ENCODE peak calls at places on chromosome 2, in nine cellular contexts. B is suprapubic skin; H is prostate gland; K is GM23248; Z is RWPE1; A is upper lobe of right lung; X is lower lobe of right lung; W is CD4-positive, alpha-beta T cell; C is cardiac muscle cell. V is an unnamed sample.

GRCh38 chr2:26530141-26530540 is 52.2 kb upstream of the OTOF start:
- DNase-seq in Z (no peak), B (peak; percentile 52), H (no peak), X (no peak), K (no peak), W (no peak), A (peak; percentile 35), C (no peak), V (no peak)

GRCh38 chr2:53515435-53516332 is 251.9 kb upstream of the CHAC2 start:
- DNase-seq in C (peak; percentile 5), B (no peak), X (no peak), Z (no peak), H (no peak), K (peak; percentile 5), W (no peak), A (no peak), V (no peak)

GRCh38 chr2:172012688-172013358 is 13.1 kb downstream of the METAP1D start:
- DNase-seq in X (no peak), B (no peak), A (no peak), C (no peak), H (no peak), W (no peak), K (no peak), Z (no peak), V (no peak)

GRCh38 chr2:220353897-220354296 is 726.5 kb downstream of the SLC4A3 start:
- DNase-seq in W (no peak), A (no peak), H (no peak), K (peak; percentile 53), C (peak; percentile 6), B (no peak), Z (peak; percentile 38), X (no peak), V (no peak)

GRCh38 chr2:60353863-60354262 is 199.6 kb downstream of the BCL11A start:
- DNase-seq in A (no peak), K (no peak), B (no peak), H (no peak), W (no peak), C (no peak), Z (no peak), X (no peak), V (no peak)

GRCh38 chr2:99851811-99852210 is 290.6 kb downstream of the AFF3 start:
- DNase-seq in B (no peak), W (no peak), Z (no peak), K (no peak), H (no peak), X (no peak), A (no peak), C (no peak), V (no peak)

GRCh38 chr2:28567076-28567471 is 71.2 kb downstream of the PLB1 start:
- DNase-seq in Z (no peak), C (no peak), X (no peak), B (no peak), W (peak; percentile 14), K (no peak), A (peak; percentile 66), H (no peak), V (no peak)

GRCh38 chr2:95059656-95060370 is 34.3 kb downstream of the MAL start:
- DNase-seq in H (no peak), W (no peak), Z (no peak), K (no peak), C (no peak), B (peak; percentile 53), A (peak; percentile 40), X (no peak), V (peak; percentile 17)

GRCh38 chr2:46335404-46335965 is 38.3 kb downstream of the EPAS1 start:
- DNase-seq in C (peak; percentile 77), B (peak; percentile 82), X (peak; percentile 61), H (no peak), Z (no peak), W (no peak), A (peak; percentile 71), K (peak; percentile 89), V (no peak)

GRCh38 chr2:84838434-84839145 is 42.3 kb downstream of the TRABD2A start:
- DNase-seq in A (no peak), B (no peak), C (no peak), X (no peak), Z (no peak), W (no peak), K (peak; percentile 66), H (no peak), V (no peak)
- H3K27ac ChIP-seq in A (no peak overlapping the region), B (no peak overlapping the region), C (no peak overlapping the region), X (no peak overlapping the region), Z (no peak overlapping the region), W (peak overlapping the region; percentile 23), K (peak overlapping the region; percentile 44), H (no peak overlapping the region), V (no peak overlapping the region)

DNA sequence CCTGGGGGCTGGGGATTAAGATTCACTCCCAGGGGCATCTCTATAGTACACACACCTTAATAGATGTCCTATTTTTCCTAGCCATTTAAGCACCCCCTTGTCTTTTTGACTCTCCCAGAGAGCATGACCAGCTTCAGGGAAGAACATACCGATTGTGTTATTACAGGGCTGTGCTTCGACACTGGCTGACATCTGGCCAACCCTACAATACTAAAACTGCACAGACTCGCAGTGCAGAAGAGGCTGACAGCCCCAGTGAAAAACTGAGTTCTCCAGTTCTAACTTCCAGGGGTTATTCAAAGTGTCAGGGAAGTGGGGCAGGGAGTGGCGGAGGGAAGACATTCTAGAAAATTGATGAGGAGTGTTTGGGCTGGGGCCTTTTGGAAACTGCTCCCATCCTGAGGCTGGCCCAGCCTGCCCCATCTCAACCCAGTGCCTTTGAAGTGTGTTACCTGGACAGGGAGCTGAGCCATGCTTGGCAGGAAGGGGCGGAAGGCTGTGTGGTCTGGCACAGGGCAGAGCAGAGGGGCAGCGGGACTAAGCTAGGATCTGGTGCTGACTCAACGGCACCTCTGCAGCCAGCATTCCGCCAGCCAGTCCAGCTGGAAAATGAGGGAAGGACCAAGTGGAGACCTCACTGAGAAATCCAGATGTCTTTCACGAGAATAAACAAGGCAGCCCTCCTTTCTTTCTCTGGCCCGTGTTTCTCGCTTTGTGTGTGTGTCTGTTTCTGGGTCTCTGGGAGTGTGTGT is 15.4 kb upstream of the IGFBP5 start:
- DNase-seq in W (no peak), Z (no peak), K (peak; percentile 73), X (no peak), C (no peak), B (no peak), A (no peak), H (no peak), V (no peak)
- H3K27ac ChIP-seq in W (no peak overlapping the region), Z (peak overlapping the region; percentile 14), K (no peak overlapping the region), X (peak overlapping the region; percentile 49), C (no peak overlapping the region), B (peak overlapping the region; percentile 73), A (no peak overlapping the region), H (peak overlapping the region; percentile 15), V (no peak overlapping the region)

DNA sequence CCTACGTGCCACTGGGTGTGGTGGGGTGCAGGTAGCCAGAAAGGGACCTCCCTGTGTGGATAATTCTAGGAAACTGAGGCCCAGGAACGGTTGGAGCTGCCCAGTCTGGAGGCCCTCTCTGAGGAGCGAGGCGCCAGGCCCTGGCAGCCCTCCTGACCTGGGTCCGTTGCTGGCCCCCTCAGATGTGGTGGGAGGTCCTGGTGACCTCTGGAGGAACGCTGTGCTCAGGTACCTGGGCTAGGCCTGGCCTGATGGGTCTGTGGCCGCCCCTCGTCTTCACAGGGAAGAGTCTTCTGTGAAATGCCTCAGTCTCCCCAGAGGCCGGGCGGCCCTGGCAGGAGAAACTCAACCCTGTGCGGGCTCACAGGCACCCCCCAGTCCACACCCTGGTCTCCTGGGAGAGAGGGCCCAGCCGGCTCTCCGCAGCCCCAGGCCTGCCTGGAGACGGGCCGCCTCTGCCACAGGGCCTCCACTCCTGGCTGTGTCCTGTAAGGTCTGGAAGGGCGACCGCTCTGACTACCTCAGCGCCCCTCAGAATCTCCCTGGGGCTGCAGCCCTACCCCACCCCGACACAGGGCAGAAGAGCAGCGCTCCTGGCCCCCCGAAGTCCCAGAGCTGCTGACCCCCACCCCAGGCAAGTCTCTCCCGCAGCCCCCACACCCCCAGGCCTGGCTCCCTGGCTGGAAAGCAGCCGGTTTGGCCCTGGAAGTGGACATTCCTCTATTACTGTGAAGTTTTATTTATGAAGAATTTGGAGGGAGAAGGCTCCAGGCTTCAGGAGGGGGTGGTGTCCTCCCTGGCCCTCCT is 3.7 kb downstream of the B3GNT7 start:
- DNase-seq in B (no peak), X (no peak), A (no peak), H (no peak), C (no peak), W (no peak), K (no peak), Z (no peak), V (no peak)
- H3K27ac ChIP-seq in B (no peak overlapping the region), X (peak overlapping the region; percentile 31), A (no peak overlapping the region), H (peak overlapping the region; percentile 64), C (peak overlapping the region; percentile 25), W (no peak overlapping the region), K (no peak overlapping the region), Z (no peak overlapping the region), V (peak overlapping the region; percentile 38)

GRCh38 chr2:9269695-9270365 is 63.2 kb downstream of the ASAP2 start:
- DNase-seq in K (no peak), X (no peak), H (no peak), B (no peak), Z (no peak), W (no peak), A (no peak), C (no peak), V (no peak)
- H3K27ac ChIP-seq in K (no peak overlapping the region), X (no peak overlapping the region), H (no peak overlapping the region), B (no peak overlapping the region), Z (peak overlapping the region; percentile 41), W (no peak overlapping the region), A (no peak overlapping the region), C (no peak overlapping the region), V (no peak overlapping the region)

GRCh38 chr2:207086136-207086535 is 79.6 kb downstream of the KLF7 start:
- DNase-seq in B (no peak), Z (no peak), A (no peak), W (no peak), K (no peak), H (no peak), X (no peak), C (no peak), V (no peak)
- H3K27ac ChIP-seq in B (no peak overlapping the region), Z (no peak overlapping the region), A (no peak overlapping the region), W (no peak overlapping the region), K (no peak overlapping the region), H (no peak overlapping the region), X (no peak overlapping the region), C (peak overlapping the region; percentile 68), V (no peak overlapping the region)

V was measured in stomach.